ENCODE peak calls at places on chromosomes 1 and 21, in nine cellular contexts. P, L, R, N, V, S, J, K and Q are unnamed samples.

GRCh38 chr1:13451399-13451965 is 41.2 kb downstream of the PRAMEF20 start:
- DNase-seq in K (no peak), R (no peak), S (no peak), V (no peak), N (no peak), L (no peak), J (no peak), P (no peak), Q (no peak)

GRCh38 chr1:235018161-235018560 is 110.5 kb downstream of the TOMM20 start:
- DNase-seq in K (no peak), S (peak), N (no peak), J (no peak), P (no peak), R (no peak), V (no peak), L (no peak), Q (no peak)

GRCh38 chr1:201327687-201328240 is 44.5 kb downstream of the PKP1 start:
- DNase-seq in R (no peak), J (no peak), V (no peak), L (no peak), K (no peak), P (no peak), N (no peak), S (no peak), Q (no peak)

GRCh38 chr1:63980706-63981407 is 207.0 kb downstream of the ROR1 start:
- DNase-seq in K (no peak), J (no peak), S (no peak), P (no peak), L (no peak), V (no peak), R (peak), N (no peak), Q (no peak)

GRCh38 chr1:10833630-10834557 is 37.4 kb upstream of the CASZ1 start:
- DNase-seq in N (no peak), R (no peak), P (no peak), L (no peak), K (no peak), V (no peak), S (no peak), J (no peak), Q (peak)

GRCh38 chr1:43774359-43774758 is 67.0 kb downstream of the ST3GAL3 start:
- DNase-seq in R (no peak), J (no peak), N (no peak), V (no peak), S (peak), K (no peak), P (no peak), L (no peak), Q (peak)

GRCh38 chr1:41622402-41622801 is 137.9 kb upstream of the EDN2 start:
- DNase-seq in L (no peak), R (no peak), S (peak), P (no peak), K (no peak), N (no peak), V (no peak), J (no peak), Q (no peak)

GRCh38 chr1:197327776-197328364 is 59.8 kb downstream of the CRB1 start:
- DNase-seq in R (no peak), S (peak), V (no peak), N (no peak), P (no peak), L (no peak), J (no peak), K (no peak), Q (peak)

GRCh38 chr1:93827633-93828436 is 51.2 kb downstream of the DNTTIP2 start:
- DNase-seq in V (no peak), S (no peak), R (no peak), L (no peak), P (no peak), K (no peak), J (no peak), N (no peak), Q (no peak)

GRCh38 chr1:230288641-230289349 is 137.3 kb downstream of the PGBD5 start:
- DNase-seq in K (no peak), J (no peak), R (no peak), N (no peak), S (no peak), L (no peak), P (no peak), V (no peak), Q (no peak)

GRCh38 chr1:6317101-6317760 is 56.3 kb upstream of the GPR153 start:
- DNase-seq in V (no peak), J (no peak), K (no peak), P (no peak), R (no peak), L (no peak), N (no peak), S (peak), Q (peak)

GRCh38 chr21:15992171-15992570 is 262.4 kb downstream of the USP25 start:
- DNase-seq in N (no peak), P (no peak), K (no peak), J (no peak), S (peak), V (no peak), R (no peak), L (no peak), Q (no peak)

GRCh38 chr1:87243573-87243972 is 85.1 kb upstream of the LMO4 start:
- DNase-seq in K (no peak), L (no peak), V (no peak), S (no peak), R (no peak), N (no peak), J (no peak), P (no peak), Q (no peak)

GRCh38 chr1:156744786-156745419 is 4.0 kb upstream of the MRPL24 start:
- DNase-seq in L (no peak), K (no peak), J (no peak), N (no peak), V (no peak), P (no peak), R (no peak), S (no peak), Q (no peak)

GRCh38 chr21:37483776-37484175 is 117.2 kb downstream of the DYRK1A start:
- DNase-seq in N (no peak), P (no peak), K (no peak), V (no peak), R (no peak), S (peak), J (no peak), L (no peak), Q (no peak)

GRCh38 chr1:2314297-2314802 is 77.0 kb downstream of the MORN1 start:
- DNase-seq in P (peak), K (no peak), S (peak), R (peak), J (peak), V (no peak), N (no peak), L (no peak), Q (no peak)

GRCh38 chr1:26541431-26541815 is 11.9 kb downstream of the RPS6KA1 start:
- DNase-seq in J (no peak), P (no peak), R (no peak), L (no peak), S (no peak), N (peak), K (no peak), V (no peak), Q (no peak)

GRCh38 chr1:222634180-222635013 is 16.5 kb downstream of the MIA3 start:
- DNase-seq in P (peak), N (peak), J (peak), K (peak), R (peak), L (peak), V (peak), S (peak), Q (peak)

GRCh38 chr1:115976062-115976899 is at the start of gene SLC22A15:
- DNase-seq in J (peak), R (peak), S (peak), V (peak), N (peak), P (peak), K (peak), L (no peak), Q (peak)

GRCh38 chr21:38139380-38140168 is 117.2 kb upstream of the KCNJ15 start:
- DNase-seq in K (no peak), R (no peak), N (no peak), L (no peak), J (no peak), P (no peak), V (no peak), S (peak), Q (no peak)

GRCh38 chr1:78054559-78054958 is 8.8 kb downstream of the GIPC2 start:
- DNase-seq in N (no peak), P (no peak), S (no peak), J (no peak), K (no peak), V (no peak), L (no peak), R (no peak), Q (no peak)

GRCh38 chr21:36663033-36663855 is 35.7 kb upstream of the SIM2 start:
- DNase-seq in P (no peak), S (no peak), N (no peak), L (no peak), R (no peak), J (no peak), V (no peak), K (no peak), Q (no peak)

GRCh38 chr1:31934706-31935629 is 3.2 kb downstream of the PTP4A2 start:
- DNase-seq in P (no peak), J (no peak), S (peak), V (no peak), L (no peak), N (peak), R (no peak), K (no peak), Q (peak)

GRCh38 chr1:162062542-162063015 is 6.9 kb upstream of the NOS1AP start:
- DNase-seq in V (no peak), J (no peak), P (no peak), L (no peak), S (no peak), N (no peak), R (peak), K (no peak), Q (no peak)